ENCODE peak calls at places on chromosome 21, in six cellular contexts. O is mesenchymal stem cell, Z is neuronal stem cell, S is mesendoderm, K is H9, T is IMR-90. X is an unnamed sample. For H3K4me1, the result is how much of the 10 kb centered on the place peaks cover.

GRCh38 chr21:14474995-14475394 is 71.1 kb downstream of the SAMSN1 start:
- DNase-seq in O (no peak), Z (no peak), S (no peak), K (no peak), T (no peak), X (no peak)

GRCh38 chr21:34865922-34866271 is 183.2 kb downstream of the RUNX1 start:
- DNase-seq in O (peak), Z (no peak), S (peak), K (peak), T (no peak), X (peak)

GRCh38 chr21:24727803-24728425 is 879.4 kb downstream of the MRPL39 start:
- DNase-seq in O (no peak), Z (no peak), S (peak), K (no peak), T (peak), X (no peak)

GRCh38 chr21:34936299-34936698 is 112.8 kb downstream of the RUNX1 start:
- DNase-seq in O (no peak), Z (no peak), S (no peak), K (no peak), T (no peak), X (no peak)

GRCh38 chr21:26743524-26743923 is 101.7 kb downstream of the ADAMTS1 start:
- DNase-seq in O (no peak), Z (no peak), S (no peak), K (no peak), T (no peak), X (no peak)

GRCh38 chr21:25583370-25584133 is 23.7 kb downstream of the MRPL39 start:
- DNase-seq in O (no peak), Z (no peak), S (no peak), K (no peak), T (no peak), X (no peak)

GRCh38 chr21:32597205-32597604 is 11.9 kb upstream of the TCP10L start:
- DNase-seq in O (peak), Z (no peak), S (no peak), K (no peak), T (peak), X (peak)

GRCh38 chr21:18545908-18546307 is 142.3 kb upstream of the TMPRSS15 start:
- DNase-seq in O (peak), Z (no peak), S (no peak), K (no peak), T (no peak), X (no peak)

GRCh38 chr21:41121785-41122415 is 46.1 kb upstream of the BACE2 start:
- DNase-seq in O (no peak), Z (peak), S (peak), K (peak), T (peak), X (peak)

GRCh38 chr21:37965088-37965805 is 49.0 kb upstream of the KCNJ6 start:
- DNase-seq in O (no peak), Z (no peak), S (no peak), K (no peak), T (no peak), X (no peak)

GRCh38 chr21:29382029-29382654 is 83.4 kb downstream of the BACH1 start:
- DNase-seq in O (peak), Z (no peak), S (peak), K (no peak), T (peak), X (peak)

GRCh38 chr21:17523007-17523451 is 10.2 kb downstream of the CXADR start:
- DNase-seq in O (no peak), Z (no peak), S (peak), K (no peak), T (no peak), X (peak)

GRCh38 chr21:26732442-26733221 is 112.6 kb downstream of the ADAMTS1 start:
- DNase-seq in O (peak), Z (peak), S (peak), K (peak), T (peak), X (peak)

GRCh38 chr21:41369915-41370839 is 8.3 kb downstream of the MX2 start:
- DNase-seq in O (peak), Z (no peak), S (peak), K (no peak), T (no peak), X (no peak)

GRCh38 chr21:44903054-44903685 is 17.5 kb downstream of the ITGB2 start:
- DNase-seq in O (no peak), Z (no peak), S (no peak), K (no peak), T (no peak), X (no peak)

GRCh38 chr21:44900559-44901251 is 20.0 kb downstream of the ITGB2 start:
- DNase-seq in O (no peak), Z (no peak), S (no peak), K (no peak), T (no peak), X (no peak)

GRCh38 chr21:44902268-44903053 is 18.2 kb downstream of the ITGB2 start:
- DNase-seq in O (no peak), Z (no peak), S (no peak), K (no peak), T (no peak), X (no peak)

GRCh38 chr21:44899768-44900558 is 20.7 kb downstream of the ITGB2 start:
- DNase-seq in O (no peak), Z (no peak), S (no peak), K (no peak), T (no peak), X (no peak)

GRCh38 chr21:44901391-44902074 is 19.2 kb downstream of the ITGB2 start:
- DNase-seq in O (no peak), Z (no peak), S (no peak), K (no peak), T (no peak), X (no peak)
- H3K18ac ChIP-seq in O (no peak), Z (no peak), S (no peak), K (no peak), T (no peak), X (no peak)

DNA sequence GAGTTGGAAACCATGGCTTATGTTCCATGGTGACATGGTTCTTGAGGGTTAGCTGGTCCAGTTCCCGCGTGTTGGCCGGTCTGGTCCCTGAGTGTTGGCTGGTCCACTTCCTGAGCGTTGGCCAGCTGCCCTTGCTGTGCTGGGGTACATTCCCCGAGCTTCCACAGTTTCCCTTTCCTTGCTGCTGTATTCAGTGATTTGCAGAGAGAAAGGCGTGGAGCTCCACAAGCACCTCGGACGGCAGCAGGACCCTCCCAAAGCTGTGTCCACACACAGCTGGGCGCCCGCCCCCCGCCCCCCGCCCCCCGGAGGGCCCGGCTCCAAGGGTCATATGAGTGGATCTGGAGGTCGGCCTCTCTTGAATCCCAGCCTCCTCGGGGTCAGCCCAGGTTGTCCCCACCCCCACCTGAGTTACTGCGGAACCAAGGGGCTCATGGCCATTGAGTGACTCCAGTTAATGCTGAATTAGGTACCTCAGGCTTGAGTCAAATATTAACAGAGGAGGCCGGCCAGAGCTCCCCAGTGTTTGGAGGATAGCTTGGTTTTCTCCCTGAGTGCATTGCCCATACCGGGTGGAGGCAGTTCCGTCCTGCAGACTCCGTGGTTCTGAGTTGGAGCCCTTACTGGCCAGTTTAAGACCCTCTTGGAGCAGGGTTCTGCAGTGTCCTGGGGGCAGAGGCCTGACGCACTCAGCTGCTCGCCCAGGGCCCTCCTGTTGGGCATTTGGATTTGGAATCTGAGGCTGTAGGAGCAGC is 18.4 kb downstream of the COL18A1 start:
- DNase-seq in O (no peak), Z (no peak), S (no peak), K (no peak), T (no peak), X (no peak)
- H3K4me1 ChIP-seq in O (half or more), Z (under half), S (under half), K (under half), T (under half), X (under half)

DNA sequence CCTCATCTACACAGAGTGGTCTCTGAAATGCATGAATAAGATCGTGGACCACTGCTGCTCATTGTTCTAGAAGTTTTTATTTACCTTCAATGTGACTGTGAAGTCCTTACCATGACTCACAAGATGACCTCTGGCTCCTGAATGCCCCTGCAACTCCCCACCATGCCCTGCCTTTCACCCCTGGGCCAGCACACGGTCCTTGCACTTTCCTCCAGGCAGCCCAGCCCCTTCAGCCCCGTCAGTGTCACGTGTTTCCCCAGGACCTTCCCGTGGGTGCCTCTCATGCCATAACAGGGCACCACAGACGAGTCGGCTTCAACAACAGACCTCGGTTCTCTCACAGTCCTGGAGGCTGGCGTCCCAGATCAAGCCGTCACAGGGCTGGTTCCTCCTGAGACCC is 62.1 kb downstream of the B3GALT5 start:
- DNase-seq in O (no peak), Z (no peak), S (no peak), K (peak), T (no peak), X (no peak)
- H3K4ac ChIP-seq in O (no peak), Z (no peak), S (no peak), K (no peak), T (no peak), X (peak)

DNA sequence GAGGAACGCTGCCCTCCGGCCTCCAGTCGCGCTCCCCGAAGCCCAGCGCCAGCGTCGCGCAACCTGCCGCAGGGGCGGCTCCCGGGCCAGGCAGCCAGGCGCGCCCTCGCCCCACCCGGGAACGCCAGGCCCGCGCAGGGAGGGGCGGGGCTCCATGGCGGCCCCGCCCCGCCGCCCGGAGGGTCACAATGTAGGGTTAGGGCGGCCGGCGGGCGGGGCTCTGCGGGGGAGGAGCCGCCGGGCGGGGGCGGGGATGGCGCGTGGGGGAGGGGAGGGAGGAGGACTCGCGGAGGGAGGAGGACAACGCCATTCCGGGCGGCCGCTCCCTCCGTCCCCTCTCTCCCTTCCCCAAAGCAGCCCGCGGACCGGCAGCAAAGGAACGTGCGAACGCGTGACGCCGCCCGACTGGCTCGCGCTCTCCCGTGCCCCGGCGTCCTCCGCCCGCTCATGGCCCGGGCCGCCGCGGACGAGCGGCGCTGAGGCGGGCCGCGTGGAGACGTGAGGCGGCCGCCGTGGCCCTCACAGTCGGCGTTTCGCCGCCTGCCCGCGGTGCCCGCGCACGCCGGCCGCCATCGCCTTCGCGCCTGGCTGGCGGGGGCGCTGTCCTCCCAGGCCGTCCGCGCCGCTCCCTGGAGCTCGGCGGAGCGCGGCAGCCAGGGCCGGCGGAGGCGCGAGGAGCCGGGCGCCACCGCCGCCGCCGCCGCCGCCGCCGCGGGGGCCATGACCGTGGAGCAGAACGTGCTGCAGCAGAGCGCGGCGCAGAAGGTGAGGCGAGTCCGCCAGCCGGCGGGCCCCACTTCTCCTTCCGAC is at the start of gene USP25:
- DNase-seq in O (peak), Z (peak), S (peak), K (peak), T (peak), X (peak)
- H3K18ac ChIP-seq in O (peak), Z (peak), S (peak), K (peak), T (peak), X (peak)

GRCh38 chr21:42401820-42402251 is 1.9 kb upstream of the UBASH3A start:
- DNase-seq in O (no peak), Z (no peak), S (no peak), K (no peak), T (no peak), X (no peak)
- H3K4me1 ChIP-seq in O (under half), Z (under half), S (under half), K (under half), T (under half), X (under half)

GRCh38 chr21:42737969-42738590 is 84.7 kb downstream of the PDE9A start:
- DNase-seq in O (peak), Z (no peak), S (no peak), K (no peak), T (no peak), X (no peak)
- H3K4ac ChIP-seq in O (peak), Z (no peak), S (no peak), K (no peak), T (no peak), X (no peak)

X was measured in trophoblast cell.